ENCODE peak calls at places on chromosomes 4 and X, in five cellular contexts. One of them, this sample, is unnamed.

GRCh38 chr4:153116101-153116680 is 88.1 kb upstream of the TRIM2 start:
- DNase-seq in hepatocyte: no peak
- DNase-seq in GM23338: no peak
- DNase-seq in neural progenitor cell: no peak
- DNase-seq in MM.1S: peak; percentile 50
- DNase-seq in this sample: no peak

GRCh38 chr4:104421576-104421975 is 73.1 kb downstream of the CXXC4 start:
- DNase-seq in MM.1S: no peak
- DNase-seq in GM23338: peak; percentile 25
- DNase-seq in hepatocyte: peak; percentile 8
- DNase-seq in neural progenitor cell: no peak
- DNase-seq in this sample: no peak

GRCh38 chr4:174591243-174592021 is 69.1 kb upstream of the HPGD start:
- DNase-seq in MM.1S: no peak
- DNase-seq in hepatocyte: no peak
- DNase-seq in GM23338: no peak
- DNase-seq in neural progenitor cell: no peak
- DNase-seq in this sample: no peak

GRCh38 chr4:67393699-67394281 is 151.5 kb downstream of the CENPC start:
- DNase-seq in GM23338: peak; percentile 67
- DNase-seq in neural progenitor cell: peak; percentile 57
- DNase-seq in hepatocyte: peak; percentile 64
- DNase-seq in MM.1S: peak; percentile 35
- DNase-seq in this sample: peak; percentile 51

GRCh38 chr4:181952478-181952877 is 290.7 kb upstream of the TENM3 start:
- DNase-seq in neural progenitor cell: peak; percentile 11
- DNase-seq in MM.1S: no peak
- DNase-seq in GM23338: no peak
- DNase-seq in hepatocyte: peak; percentile 61
- DNase-seq in this sample: peak; percentile 80

GRCh38 chrX:130874751-130875150 is 28.3 kb downstream of the ENOX2 start:
- DNase-seq in MM.1S: no peak
- DNase-seq in GM23338: no peak
- DNase-seq in neural progenitor cell: no peak
- DNase-seq in hepatocyte: no peak
- DNase-seq in this sample: peak; percentile 42

GRCh38 chr4:174516794-174517193 is 5.5 kb downstream of the HPGD start:
- DNase-seq in GM23338: no peak
- DNase-seq in neural progenitor cell: no peak
- DNase-seq in hepatocyte: no peak
- DNase-seq in MM.1S: no peak
- DNase-seq in this sample: no peak

GRCh38 chr4:88130003-88130402 is 28.4 kb downstream of the ABCG2 start:
- DNase-seq in neural progenitor cell: no peak
- DNase-seq in MM.1S: no peak
- DNase-seq in hepatocyte: no peak
- DNase-seq in GM23338: no peak
- DNase-seq in this sample: no peak

GRCh38 chrX:38279188-38279587 is 48.1 kb downstream of the RPGR start:
- DNase-seq in GM23338: peak; percentile 7
- DNase-seq in neural progenitor cell: peak; percentile 4
- DNase-seq in hepatocyte: peak; percentile 9
- DNase-seq in MM.1S: no peak
- DNase-seq in this sample: no peak

GRCh38 chrX:154059231-154059630 is 38.3 kb downstream of the MECP2 start:
- DNase-seq in MM.1S: no peak
- DNase-seq in hepatocyte: no peak
- DNase-seq in GM23338: no peak
- DNase-seq in neural progenitor cell: no peak
- DNase-seq in this sample: no peak

GRCh38 chrX:9885150-9885549 is 82.0 kb upstream of the CLDN34 start:
- DNase-seq in hepatocyte: peak; percentile 56
- DNase-seq in neural progenitor cell: peak; percentile 62
- DNase-seq in MM.1S: peak; percentile 43
- DNase-seq in GM23338: peak; percentile 75
- DNase-seq in this sample: peak; percentile 72

GRCh38 chr4:8419222-8420041 is 21.1 kb downstream of the ACOX3 start:
- DNase-seq in neural progenitor cell: no peak
- DNase-seq in GM23338: no peak
- DNase-seq in MM.1S: no peak
- DNase-seq in hepatocyte: no peak
- DNase-seq in this sample: peak; percentile 48

GRCh38 chrX:69505772-69506616 is 1.9 kb downstream of the NALF2 start:
- DNase-seq in MM.1S: no peak
- DNase-seq in neural progenitor cell: peak; percentile 7
- DNase-seq in hepatocyte: peak; percentile 15
- DNase-seq in GM23338: peak; percentile 12
- DNase-seq in this sample: no peak
- TF ChIP-seq EZH2 in MM.1S: no peak
- TF ChIP-seq EZH2 in neural progenitor cell: peak; percentile 63
- TF ChIP-seq EZH2 in hepatocyte: peak; percentile 65
- TF ChIP-seq EZH2 in GM23338: no peak
- TF ChIP-seq EZH2 in this sample: peak; percentile 3

GRCh38 chr4:146641762-146642161 is 3.1 kb downstream of the POU4F2 start:
- DNase-seq in neural progenitor cell: no peak
- DNase-seq in GM23338: no peak
- DNase-seq in MM.1S: no peak
- DNase-seq in hepatocyte: no peak
- DNase-seq in this sample: no peak

GRCh38 chr4:146640459-146641061 is 1.9 kb downstream of the POU4F2 start:
- DNase-seq in GM23338: peak; percentile 84
- DNase-seq in hepatocyte: no peak
- DNase-seq in neural progenitor cell: peak; percentile 69
- DNase-seq in MM.1S: no peak
- DNase-seq in this sample: peak; percentile 5

GRCh38 chr4:146646601-146647000 is 7.9 kb downstream of the POU4F2 start:
- DNase-seq in hepatocyte: no peak
- DNase-seq in neural progenitor cell: no peak
- DNase-seq in MM.1S: no peak
- DNase-seq in GM23338: peak; percentile 36
- DNase-seq in this sample: no peak

GRCh38 chr4:146640021-146640425 is 1.3 kb downstream of the POU4F2 start:
- DNase-seq in hepatocyte: no peak
- DNase-seq in GM23338: no peak
- DNase-seq in MM.1S: no peak
- DNase-seq in neural progenitor cell: no peak
- DNase-seq in this sample: no peak

GRCh38 chr4:146643812-146644401 is 5.2 kb downstream of the POU4F2 start:
- DNase-seq in neural progenitor cell: peak; percentile 78
- DNase-seq in GM23338: peak; percentile 82
- DNase-seq in MM.1S: peak; percentile 40
- DNase-seq in hepatocyte: peak; percentile 47
- DNase-seq in this sample: peak; percentile 52
- TF ChIP-seq EZH2phosphoT487 in neural progenitor cell: peak; percentile 49
- TF ChIP-seq EZH2phosphoT487 in GM23338: no peak
- TF ChIP-seq EZH2phosphoT487 in MM.1S: no peak
- TF ChIP-seq EZH2phosphoT487 in hepatocyte: no peak
- TF ChIP-seq EZH2phosphoT487 in this sample: no peak

DNA sequence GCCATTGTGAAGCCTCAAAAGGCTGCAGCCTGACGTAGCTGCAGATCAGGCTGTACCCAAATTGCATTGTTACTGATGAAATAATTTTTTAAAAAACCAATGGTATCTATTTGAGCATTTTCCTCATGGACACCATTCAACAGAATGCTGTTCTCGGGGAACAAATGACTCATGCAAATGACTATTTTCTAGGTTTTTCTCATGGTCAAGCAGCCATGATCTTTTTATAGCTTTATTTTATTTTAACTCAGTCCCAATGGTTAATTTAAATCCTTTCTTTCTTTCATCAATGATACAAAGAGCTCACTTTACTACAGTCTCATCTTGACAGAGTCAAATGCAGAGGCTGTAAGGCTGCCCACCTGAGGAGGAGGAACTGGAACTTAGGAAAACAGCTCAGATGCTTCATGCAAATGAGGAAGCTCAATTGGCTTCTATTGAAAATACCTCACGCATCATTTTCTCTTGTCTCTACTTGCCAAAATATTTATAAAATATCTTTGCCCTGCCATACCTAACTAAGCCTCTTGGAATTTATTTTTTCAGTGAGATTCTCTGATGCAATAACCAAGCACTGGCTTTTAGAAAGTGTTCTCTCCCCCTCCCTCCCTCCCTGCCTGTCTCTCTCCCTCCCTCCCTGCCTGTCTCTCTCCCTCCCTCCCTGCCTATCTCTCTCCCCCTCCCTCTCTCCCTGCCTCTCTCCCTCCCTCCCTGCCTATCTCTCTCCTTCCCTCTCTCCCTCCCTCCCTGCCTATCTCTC is 81.0 kb downstream of the SORBS2 start:
- DNase-seq in GM23338: no peak
- DNase-seq in neural progenitor cell: no peak
- DNase-seq in MM.1S: peak; percentile 52
- DNase-seq in hepatocyte: no peak
- DNase-seq in this sample: peak; percentile 47
- H3K4me2 ChIP-seq in GM23338: peak overlapping the region; percentile 4
- H3K4me2 ChIP-seq in neural progenitor cell: no peak overlapping the region
- H3K4me2 ChIP-seq in MM.1S: peak overlapping the region; percentile 38
- H3K4me2 ChIP-seq in hepatocyte: no peak overlapping the region
- H3K4me2 ChIP-seq in this sample: no peak overlapping the region

GRCh38 chr4:1172228-1172851 is at the start of gene SPON2:
- DNase-seq in MM.1S: no peak
- DNase-seq in GM23338: peak; percentile 62
- DNase-seq in hepatocyte: peak; percentile 51
- DNase-seq in neural progenitor cell: peak; percentile 77
- DNase-seq in this sample: peak; percentile 44
- TF ChIP-seq EZH2 in MM.1S: no peak
- TF ChIP-seq EZH2 in GM23338: peak; percentile 64
- TF ChIP-seq EZH2 in hepatocyte: no peak
- TF ChIP-seq EZH2 in neural progenitor cell: peak; percentile 88
- TF ChIP-seq EZH2 in this sample: peak; percentile 95

DNA sequence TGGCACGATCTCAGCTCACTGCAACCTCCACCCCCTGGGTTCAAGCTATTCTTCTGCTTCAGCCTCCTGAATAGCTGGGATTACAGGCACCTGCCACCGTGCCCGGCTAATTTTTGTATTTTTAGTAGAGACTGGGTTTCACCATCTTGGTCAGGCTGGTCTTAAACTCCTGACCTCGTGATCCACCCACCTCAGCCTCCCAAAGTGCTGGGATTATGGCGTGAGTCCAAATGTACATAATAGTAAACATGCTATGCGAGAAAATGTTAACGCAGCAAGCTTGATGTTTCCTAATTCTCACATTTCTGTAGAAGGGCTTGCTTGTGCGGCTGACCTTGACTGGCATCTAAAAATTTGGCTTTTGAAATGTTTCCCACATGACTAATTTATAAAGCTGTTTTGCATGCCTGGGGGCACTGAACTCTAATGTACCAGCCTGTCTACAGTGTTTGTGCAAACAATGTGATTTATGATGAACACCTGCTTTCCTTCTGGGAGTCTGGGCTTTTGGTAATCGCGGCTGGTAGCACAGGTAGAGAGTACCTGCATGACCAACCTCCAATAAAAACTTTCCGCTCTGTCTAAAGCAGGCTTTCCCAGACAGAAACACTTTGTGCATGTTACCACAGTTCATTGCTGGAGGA is 216.8 kb downstream of the IL15 start:
- DNase-seq in neural progenitor cell: no peak
- DNase-seq in hepatocyte: peak; percentile 16
- DNase-seq in GM23338: no peak
- DNase-seq in MM.1S: no peak
- DNase-seq in this sample: no peak
- TF ChIP-seq EZH2phosphoT487 in neural progenitor cell: no peak
- TF ChIP-seq EZH2phosphoT487 in hepatocyte: no peak
- TF ChIP-seq EZH2phosphoT487 in GM23338: no peak
- TF ChIP-seq EZH2phosphoT487 in MM.1S: no peak
- TF ChIP-seq EZH2phosphoT487 in this sample: no peak

GRCh38 chrX:134898450-134898849 is 92.3 kb upstream of the SMIM10 start:
- DNase-seq in GM23338: no peak
- DNase-seq in neural progenitor cell: no peak
- DNase-seq in MM.1S: no peak
- DNase-seq in hepatocyte: no peak
- DNase-seq in this sample: peak; percentile 29
- H3K4me2 ChIP-seq in GM23338: no peak overlapping the region
- H3K4me2 ChIP-seq in neural progenitor cell: no peak overlapping the region
- H3K4me2 ChIP-seq in MM.1S: no peak overlapping the region
- H3K4me2 ChIP-seq in hepatocyte: no peak overlapping the region
- H3K4me2 ChIP-seq in this sample: no peak overlapping the region

GRCh38 chrX:40107291-40108083 is 9.7 kb upstream of the BCOR start:
- DNase-seq in MM.1S: peak; percentile 19
- DNase-seq in hepatocyte: peak; percentile 76
- DNase-seq in neural progenitor cell: peak; percentile 73
- DNase-seq in GM23338: peak; percentile 44
- DNase-seq in this sample: peak; percentile 68
- TF ChIP-seq EZH2 in MM.1S: no peak
- TF ChIP-seq EZH2 in hepatocyte: no peak
- TF ChIP-seq EZH2 in neural progenitor cell: peak; percentile 64
- TF ChIP-seq EZH2 in GM23338: peak; percentile 40
- TF ChIP-seq EZH2 in this sample: no peak

GRCh38 chrX:40173662-40174593 is 76.2 kb upstream of the BCOR start:
- DNase-seq in GM23338: peak; percentile 55
- DNase-seq in neural progenitor cell: peak; percentile 50
- DNase-seq in MM.1S: peak; percentile 79
- DNase-seq in hepatocyte: peak; percentile 76
- DNase-seq in this sample: peak; percentile 62
- TF ChIP-seq EZH2phosphoT487 in GM23338: no peak
- TF ChIP-seq EZH2phosphoT487 in neural progenitor cell: peak; percentile 27
- TF ChIP-seq EZH2phosphoT487 in MM.1S: no peak
- TF ChIP-seq EZH2phosphoT487 in hepatocyte: no peak
- TF ChIP-seq EZH2phosphoT487 in this sample: no peak

GRCh38 chrX:88605222-88605583 is 141.8 kb upstream of the CPXCR1 start:
- DNase-seq in neural progenitor cell: no peak
- DNase-seq in MM.1S: no peak
- DNase-seq in GM23338: no peak
- DNase-seq in hepatocyte: no peak
- DNase-seq in this sample: no peak

GRCh38 chrX:88603237-88603636 is 143.8 kb upstream of the CPXCR1 start:
- DNase-seq in GM23338: peak; percentile 1
- DNase-seq in hepatocyte: no peak
- DNase-seq in MM.1S: no peak
- DNase-seq in neural progenitor cell: no peak
- DNase-seq in this sample: no peak

GRCh38 chrX:88604433-88605221 is 142.4 kb upstream of the CPXCR1 start:
- DNase-seq in hepatocyte: peak; percentile 69
- DNase-seq in GM23338: no peak
- DNase-seq in neural progenitor cell: no peak
- DNase-seq in MM.1S: no peak
- DNase-seq in this sample: no peak
- H3K4me2 ChIP-seq in hepatocyte: peak overlapping the region; percentile 50
- H3K4me2 ChIP-seq in GM23338: no peak overlapping the region
- H3K4me2 ChIP-seq in neural progenitor cell: no peak overlapping the region
- H3K4me2 ChIP-seq in MM.1S: no peak overlapping the region
- H3K4me2 ChIP-seq in this sample: no peak overlapping the region